ENCODE peak calls at places on chromosome 4, in nine cellular contexts. D is aorta; Y is brain microvascular endothelial cell; W is posterior cingulate gyrus; Q is stimulated activated CD4-positive, alpha-beta T cell treated with anti-CD3 and anti-CD28 coated beads, Interleukin-12 subunit alpha, Interleukin-12 subunit beta, amount 100 ng/mL, for 48 hours; P is activated CD4-positive, alpha-beta T cell treated with anti-CD3 and anti-CD28 coated beads for 24 hours; T is T-helper 2 cell; I is DMS 273 treated with DMSO at 0.1 percent for 48 hours; G is activated T-helper 1 cell treated with anti-CD3 and anti-CD28 coated beads, Interleukin-2, amount 50 U/mL, for 16 hours. K is an unnamed sample.

GRCh38 chr4:153618831-153619230 is 65.2 kb upstream of the TLR2 start:
- DNase-seq in T (no peak), I (no peak), Q (no peak), W (no peak), Y (no peak), P (no peak), D (no peak), G (no peak), K (no peak)

GRCh38 chr4:158965208-158965607 is 137.7 kb upstream of the RAPGEF2 start:
- DNase-seq in I (no peak), P (no peak), G (no peak), D (no peak), Y (no peak), W (no peak), Q (no peak), T (no peak), K (no peak)

GRCh38 chr4:3338976-3339531 is 46.2 kb downstream of the RGS12 start:
- DNase-seq in Q (no peak), W (no peak), I (no peak), T (no peak), Y (no peak), G (no peak), D (no peak), P (no peak), K (no peak)

GRCh38 chr4:41452484-41453225 is 85.3 kb upstream of the LIMCH1 start:
- DNase-seq in I (no peak), Y (no peak), G (no peak), P (no peak), Q (no peak), T (no peak), W (no peak), D (no peak), K (no peak)

GRCh38 chr4:7861440-7861881 is 78.2 kb downstream of the AFAP1 start:
- DNase-seq in P (no peak), D (no peak), G (no peak), I (no peak), W (no peak), Y (peak), T (no peak), Q (no peak), K (peak)

GRCh38 chr4:176534566-176534965 is 214.8 kb downstream of the SPCS3 start:
- DNase-seq in D (no peak), W (no peak), G (no peak), P (no peak), Y (peak), Q (no peak), I (no peak), T (no peak), K (no peak)

GRCh38 chr4:138967313-138967712 is 48.3 kb upstream of the NOCT start:
- DNase-seq in D (no peak), Y (no peak), I (no peak), W (no peak), Q (no peak), T (no peak), G (no peak), P (no peak), K (no peak)

GRCh38 chr4:163127621-163128020 is 39.1 kb downstream of the NAF1 start:
- DNase-seq in I (no peak), Q (no peak), W (no peak), P (no peak), G (no peak), Y (no peak), T (no peak), D (no peak), K (no peak)

GRCh38 chr4:33543941-33544450 is 2700.3 kb downstream of the ARAP2 start:
- DNase-seq in G (no peak), T (no peak), Q (no peak), Y (no peak), W (no peak), I (no peak), D (no peak), P (no peak), K (no peak)

GRCh38 chr4:106530816-106531215 is 162.2 kb upstream of the GIMD1 start:
- DNase-seq in P (no peak), W (no peak), D (no peak), I (no peak), T (no peak), G (no peak), Q (no peak), Y (no peak), K (no peak)